ENCODE peak calls at places on chromosomes 11 and 22, in four cellular contexts. D, E, Q and O are unnamed samples. For H3K9me3, the result is how much of the 10 kb centered on the place peaks cover.

GRCh38 chr11:132228756-132229325 is 858.4 kb downstream of the NTM start:
- DNase-seq in E (no peak), D (no peak), Q (no peak), O (no peak)

GRCh38 chr11:115128226-115128625 is 376.0 kb downstream of the CADM1 start:
- DNase-seq in Q (no peak), E (no peak), D (no peak), O (no peak)

GRCh38 chr11:102171101-102171500 is 60.9 kb downstream of the YAP1 start:
- DNase-seq in D (no peak), Q (no peak), E (no peak), O (no peak)

GRCh38 chr11:57175478-57175877 is 6.3 kb upstream of the LRRC55 start:
- DNase-seq in Q (no peak), E (no peak), D (no peak), O (no peak)

GRCh38 chr11:80727315-80727714 is 1286.5 kb upstream of the TENM4 start:
- DNase-seq in D (no peak), E (no peak), Q (peak), O (no peak)

GRCh38 chr11:9103542-9104276 is 12.3 kb upstream of the SCUBE2 start:
- DNase-seq in Q (no peak), E (no peak), D (peak), O (no peak)

GRCh38 chr11:67355794-67356550 is 2.6 kb upstream of the POLD4 start:
- DNase-seq in D (peak), E (no peak), Q (no peak), O (no peak)

GRCh38 chr11:93921695-93922468 is 71.5 kb upstream of the VSTM5 start:
- DNase-seq in E (no peak), D (peak), Q (peak), O (no peak)

GRCh38 chr11:67638535-67639437 is 777 bp downstream of the TBX10 start:
- DNase-seq in E (no peak), Q (no peak), D (no peak), O (no peak)

GRCh38 chr22:35609761-35610160 is 7.4 kb downstream of the MB start:
- DNase-seq in E (no peak), D (no peak), Q (no peak), O (no peak)

GRCh38 chr11:15216678-15217077 is 102.0 kb downstream of the INSC start:
- DNase-seq in D (no peak), Q (no peak), E (no peak), O (no peak)

GRCh38 chr11:42253156-42253555 is 793.7 kb upstream of the LRRC4C start:
- DNase-seq in E (no peak), D (no peak), Q (no peak), O (no peak)
- H3K9me3 ChIP-seq in E (under half), D (under half), Q (under half), O (under half)

DNA sequence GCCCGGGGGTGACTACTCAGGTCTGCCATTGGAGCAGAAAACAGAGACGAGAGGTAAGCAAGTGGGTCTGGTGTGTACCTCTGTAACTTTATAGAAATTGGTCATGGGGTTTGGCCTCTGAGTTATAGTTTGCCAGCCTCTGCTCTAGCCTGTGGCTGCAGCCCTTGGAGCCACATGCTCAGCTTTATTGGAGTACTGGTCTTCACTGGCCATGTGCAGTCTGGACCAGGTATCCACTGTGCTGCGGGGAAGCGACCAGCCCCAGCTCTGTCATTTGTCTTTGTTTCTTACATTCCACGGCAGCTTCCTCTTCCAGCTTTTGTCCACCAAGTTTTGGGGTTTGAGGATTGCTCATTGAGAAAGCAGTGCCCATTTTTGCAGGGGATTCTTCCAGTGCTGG is 453.4 kb downstream of the TBC1D22A start:
- DNase-seq in D (no peak), E (no peak), Q (no peak), O (no peak)
- H3K9me3 ChIP-seq in D (under half), E (under half), Q (under half), O (under half)

DNA sequence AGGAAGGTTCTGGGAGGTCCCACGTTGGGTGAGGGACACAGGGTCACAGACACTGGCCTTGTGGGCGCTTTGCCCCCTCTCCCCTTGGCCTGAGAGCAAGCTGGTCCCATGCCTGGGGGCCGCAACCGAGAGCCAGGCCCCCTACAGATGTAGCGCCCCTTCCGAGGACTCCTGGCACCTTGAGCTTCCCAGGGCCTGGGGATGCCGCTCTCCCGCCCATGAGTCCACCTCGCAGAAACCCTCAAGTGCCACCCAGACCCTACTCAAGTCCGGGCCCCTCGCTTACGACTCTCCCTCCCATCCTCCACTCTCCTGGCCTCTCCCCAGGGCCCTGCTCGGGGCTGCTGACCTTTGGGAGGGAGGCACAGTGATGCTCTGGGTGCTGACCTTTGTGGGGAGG is 204.0 kb downstream of the BRD1 start:
- DNase-seq in E (no peak), Q (no peak), D (no peak), O (no peak)
- H3K9me3 ChIP-seq in E (under half), Q (under half), D (under half), O (under half)

GRCh38 chr22:47782461-47783075 is 1020.1 kb downstream of the TBC1D22A start:
- DNase-seq in E (no peak), Q (no peak), D (no peak), O (no peak)
- H3K9me3 ChIP-seq in E (under half), Q (under half), D (under half), O (under half)